ENCODE peak calls at places on chromosomes 5 and 9, in four cellular contexts. M is H1, F is IMR-90, S is mesendoderm. B is an unnamed sample.

GRCh38 chr9:70954126-70954525 is 167.3 kb downstream of the TRPM3 start:
- DNase-seq in M (no peak), F (peak; percentile 90), S (peak; percentile 98), B (no peak)

GRCh38 chr5:6785861-6786180 is 72.6 kb downstream of the TENT4A start:
- DNase-seq in M (no peak), F (no peak), S (no peak), B (no peak)

GRCh38 chr5:122493091-122493775 is 181.2 kb downstream of the SNCAIP start:
- DNase-seq in M (no peak), F (no peak), S (no peak), B (no peak)

GRCh38 chr9:68751556-68751955 is 46.5 kb downstream of the PIP5K1B start:
- DNase-seq in M (no peak), F (no peak), S (no peak), B (no peak)

GRCh38 chr9:138048184-138048583 is 170.6 kb downstream of the CACNA1B start:
- DNase-seq in M (no peak), F (no peak), S (no peak), B (no peak)

GRCh38 chr9:69857131-69857530 is 36.5 kb downstream of the CFAP95 start:
- DNase-seq in M (no peak), F (peak; percentile 76), S (no peak), B (no peak)

GRCh38 chr5:173917788-173918786 is 29.9 kb downstream of the CPEB4 start:
- DNase-seq in M (no peak), F (peak; percentile 89), S (peak; percentile 93), B (peak; percentile 57)

GRCh38 chr5:1987471-1987870 is 104.7 kb upstream of the IRX4 start:
- DNase-seq in M (no peak), F (no peak), S (no peak), B (no peak)

GRCh38 chr5:32420506-32420905 is 24.0 kb downstream of the ZFR start:
- DNase-seq in M (no peak), F (peak; percentile 59), S (no peak), B (no peak)

GRCh38 chr5:65663804-65664521 is 39.1 kb downstream of the SHLD3 start:
- DNase-seq in M (no peak), F (peak; percentile 18), S (peak; percentile 83), B (no peak)

GRCh38 chr5:151298063-151298462 is 5.5 kb downstream of the SLC36A3 start:
- DNase-seq in M (no peak), F (peak; percentile 50), S (peak; percentile 85), B (peak; percentile 54)

GRCh38 chr5:175718401-175719108 is 60.7 kb downstream of the HRH2 start:
- DNase-seq in M (peak; percentile 82), F (no peak), S (peak; percentile 45), B (no peak)

GRCh38 chr5:40909233-40909632 is at the start of gene C7:
- DNase-seq in M (no peak), F (peak; percentile 19), S (peak; percentile 29), B (no peak)

GRCh38 chr9:93258818-93259489 is 75.0 kb downstream of the WNK2 start:
- DNase-seq in M (peak; percentile 43), F (no peak), S (no peak), B (peak; percentile 22)

GRCh38 chr5:104932431-104932830 is 1369.8 kb upstream of the NUDT12 start:
- DNase-seq in M (peak; percentile 64), F (no peak), S (peak; percentile 45), B (peak; percentile 38)

GRCh38 chr5:168708301-168708695 is 129.1 kb upstream of the PANK3 start:
- DNase-seq in M (no peak), F (no peak), S (no peak), B (no peak)

GRCh38 chr5:163585206-163585605 is 79.8 kb downstream of the MAT2B start:
- DNase-seq in M (no peak), F (peak; percentile 95), S (no peak), B (no peak)

GRCh38 chr5:120817044-120817985 is 353.2 kb downstream of the PRR16 start:
- DNase-seq in M (peak; percentile 53), F (peak; percentile 31), S (peak; percentile 54), B (peak; percentile 50)

GRCh38 chr5:135934939-135935338 is 19.8 kb downstream of the LECT2 start:
- DNase-seq in M (no peak), F (peak; percentile 29), S (no peak), B (no peak)

GRCh38 chr9:74044844-74045243 is 452.3 kb upstream of the RORB start:
- DNase-seq in M (no peak), F (no peak), S (peak; percentile 72), B (no peak)

GRCh38 chr9:14315754-14316573 is 2.0 kb upstream of the NFIB start:
- DNase-seq in M (peak; percentile 77), F (no peak), S (peak; percentile 88), B (peak; percentile 58)

GRCh38 chr5:154002093-154002492 is 36.6 kb downstream of the FAM114A2 start:
- DNase-seq in M (no peak), F (peak; percentile 30), S (no peak), B (no peak)

GRCh38 chr5:123036391-123037103 is at the start of gene PPIC:
- DNase-seq in M (peak; percentile 93), F (peak; percentile 71), S (peak; percentile 86), B (peak; percentile 86)

GRCh38 chr5:123037104-123037418 is 536 bp upstream of the PPIC start:
- DNase-seq in M (no peak), F (no peak), S (no peak), B (no peak)

GRCh38 chr5:72079288-72079687 is 28.0 kb upstream of the MAP1B start:
- DNase-seq in M (peak; percentile 58), F (no peak), S (peak; percentile 88), B (peak; percentile 83)

GRCh38 chr9:34332370-34332964 is 3.1 kb downstream of the NUDT2 start:
- DNase-seq in M (no peak), F (peak; percentile 55), S (peak; percentile 65), B (no peak)

GRCh38 chr9:91126761-91127420 is 234.8 kb downstream of the AUH start:
- DNase-seq in M (no peak), F (peak; percentile 95), S (no peak), B (no peak)

DNA sequence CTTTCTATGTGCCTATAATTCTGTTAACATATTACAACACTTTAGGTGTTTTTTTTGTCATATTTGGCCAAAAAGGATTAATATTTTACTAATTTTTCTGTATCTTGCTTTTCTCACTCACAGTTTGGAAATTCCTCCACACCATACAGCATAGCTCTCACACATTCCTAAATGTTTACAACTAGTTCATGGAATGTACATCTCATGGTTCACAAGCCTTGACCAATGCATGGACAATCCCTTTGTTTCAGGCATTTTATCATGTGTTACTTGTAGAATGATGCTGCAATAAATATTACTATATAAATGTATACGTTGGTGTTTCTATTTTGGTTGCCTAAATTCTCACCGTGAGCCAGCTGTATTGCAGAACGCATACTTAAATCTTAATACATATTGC is 80.4 kb upstream of the SPATA31C2 start:
- DNase-seq in M (no peak), F (peak; percentile 80), S (no peak), B (no peak)
- H4K5ac ChIP-seq in M (no peak overlapping the region), F (no peak overlapping the region), S (no peak overlapping the region), B (no peak overlapping the region)

GRCh38 chr5:144143625-144144024 is 26.8 kb downstream of the YIPF5 start:
- DNase-seq in M (no peak), F (no peak), S (no peak), B (no peak)
- H3K27ac ChIP-seq in M (no peak overlapping the region), F (no peak overlapping the region), S (no peak overlapping the region), B (no peak overlapping the region)

DNA sequence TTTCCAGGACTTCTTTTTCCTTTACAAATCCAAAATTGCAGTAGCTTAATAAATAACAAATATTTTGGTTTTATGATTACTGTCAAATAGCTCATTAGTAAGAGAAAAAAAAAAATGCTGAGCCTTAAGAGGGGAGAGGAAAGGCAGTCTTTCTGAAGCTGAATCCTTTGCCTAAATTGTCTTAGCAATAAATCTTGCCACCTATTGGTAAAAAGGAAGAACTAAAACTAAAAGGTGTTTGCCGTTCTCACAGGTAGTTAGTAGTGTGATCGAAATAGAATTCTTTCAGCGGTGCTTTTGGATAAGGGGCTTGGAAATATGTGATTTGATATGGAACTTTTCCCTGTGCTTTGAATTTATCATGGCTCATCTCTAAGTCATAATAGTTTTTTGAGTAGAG is 31.2 kb downstream of the PIK3R1 start:
- DNase-seq in M (no peak), F (no peak), S (peak; percentile 46), B (no peak)
- H4K5ac ChIP-seq in M (no peak overlapping the region), F (no peak overlapping the region), S (no peak overlapping the region), B (no peak overlapping the region)

GRCh38 chr9:110588296-110588695 is 8.8 kb upstream of the SVEP1 start:
- DNase-seq in M (no peak), F (peak; percentile 39), S (no peak), B (no peak)
- H3K27ac ChIP-seq in M (no peak overlapping the region), F (no peak overlapping the region), S (no peak overlapping the region), B (no peak overlapping the region)

B was measured in H9.